ENCODE peak calls at places on chromosomes 13 and 19, in five cellular contexts. P is germinal center, V is NT2/D1, E is stomach, U is NCI-H2107. R is an unnamed sample.

GRCh38 chr19:30784850-30785459 is 412.8 kb downstream of the ZNF536 start:
- DNase-seq in E (peak), P (peak), V (peak), U (peak), R (no peak)

GRCh38 chr19:8552810-8553209 is 24.4 kb downstream of the MYO1F start:
- DNase-seq in V (peak), U (no peak), E (no peak), P (no peak), R (no peak)

GRCh38 chr13:107301724-107302374 is 733.9 kb upstream of the ARGLU1 start:
- DNase-seq in E (no peak), P (no peak), V (peak), U (no peak), R (no peak)

GRCh38 chr13:95188128-95188527 is 113.1 kb downstream of the ABCC4 start:
- DNase-seq in V (no peak), U (no peak), E (no peak), P (no peak), R (no peak)

GRCh38 chr13:44715287-44716224 is 139.4 kb upstream of the TSC22D1 start:
- DNase-seq in E (no peak), P (no peak), V (no peak), U (no peak), R (no peak)

GRCh38 chr13:40408602-40409001 is 257.8 kb downstream of the FOXO1 start:
- DNase-seq in P (no peak), V (no peak), E (no peak), U (no peak), R (no peak)

GRCh38 chr19:5719961-5720790 is at the start of the genes CATSPERD and LONP1:
- DNase-seq in E (peak), U (peak), V (peak), P (peak), R (peak)

GRCh38 chr13:66689628-66690027 is 540.5 kb downstream of the PCDH9 start:
- DNase-seq in P (no peak), U (no peak), V (no peak), E (no peak), R (no peak)

GRCh38 chr13:113357529-113357928 is 6.4 kb downstream of the GRTP1 start:
- DNase-seq in V (no peak), E (no peak), P (no peak), U (no peak), R (no peak)

GRCh38 chr13:80012281-80012680 is 328.6 kb downstream of the SPRY2 start:
- DNase-seq in U (no peak), E (no peak), P (no peak), V (no peak), R (no peak)

GRCh38 chr13:76350399-76350798 is 535.8 kb downstream of the KCTD12 start:
- DNase-seq in P (no peak), U (no peak), V (no peak), E (peak), R (no peak)

GRCh38 chr19:35341565-35342225 is 6.0 kb upstream of the FFAR1 start:
- DNase-seq in P (no peak), E (no peak), V (no peak), U (no peak), R (no peak)

GRCh38 chr13:26887594-26887993 is 127.0 kb upstream of the GPR12 start:
- DNase-seq in V (no peak), U (no peak), E (no peak), P (no peak), R (no peak)

R was measured in GF-D8.